ENCODE peak calls at places on chromosomes 3 and 15, in five cellular contexts. One of them, this sample, is unnamed. For H3K4me1, the result is how much of the 10 kb centered on the place peaks cover.

GRCh38 chr3:61299343-61299742 is 48.1 kb upstream of the FHIT start:
- DNase-seq in K562: no peak
- DNase-seq in HepG2: peak
- DNase-seq in A549: no peak
- DNase-seq in GM12878: no peak
- DNase-seq in this sample: no peak

GRCh38 chr15:29917600-29918597 is 95.6 kb upstream of the TJP1 start:
- DNase-seq in K562: no peak
- DNase-seq in HepG2: no peak
- DNase-seq in GM12878: no peak
- DNase-seq in A549: no peak
- DNase-seq in this sample: no peak

GRCh38 chr3:186283651-186284445 is 78.2 kb downstream of the DGKG start:
- DNase-seq in GM12878: no peak
- DNase-seq in HepG2: no peak
- DNase-seq in A549: no peak
- DNase-seq in K562: no peak
- DNase-seq in this sample: no peak

GRCh38 chr3:77254967-77255831 is 215.3 kb downstream of the ROBO2 start:
- DNase-seq in A549: peak
- DNase-seq in HepG2: peak
- DNase-seq in K562: peak
- DNase-seq in GM12878: no peak
- DNase-seq in this sample: peak

GRCh38 chr3:38730281-38730680 is 80.8 kb upstream of the SCN5A start:
- DNase-seq in K562: no peak
- DNase-seq in HepG2: no peak
- DNase-seq in GM12878: no peak
- DNase-seq in A549: no peak
- DNase-seq in this sample: peak

GRCh38 chr3:117695871-117696270 is 986.3 kb downstream of the TUSC7 start:
- DNase-seq in K562: no peak
- DNase-seq in HepG2: no peak
- DNase-seq in GM12878: no peak
- DNase-seq in A549: no peak
- DNase-seq in this sample: no peak

GRCh38 chr3:185702564-185703225 is 116.6 kb downstream of the SENP2 start:
- DNase-seq in HepG2: no peak
- DNase-seq in A549: no peak
- DNase-seq in K562: peak
- DNase-seq in GM12878: no peak
- DNase-seq in this sample: peak

GRCh38 chr3:65030847-65031463 is 343.2 kb upstream of the ADAMTS9 start:
- DNase-seq in A549: peak
- DNase-seq in GM12878: no peak
- DNase-seq in K562: peak
- DNase-seq in HepG2: no peak
- DNase-seq in this sample: peak

GRCh38 chr15:70303981-70304380 is 206.3 kb upstream of the TLE3 start:
- DNase-seq in GM12878: no peak
- DNase-seq in HepG2: no peak
- DNase-seq in A549: no peak
- DNase-seq in K562: no peak
- DNase-seq in this sample: no peak

GRCh38 chr3:30084971-30085403 is 521.4 kb upstream of the TGFBR2 start:
- DNase-seq in A549: no peak
- DNase-seq in HepG2: no peak
- DNase-seq in GM12878: no peak
- DNase-seq in K562: no peak
- DNase-seq in this sample: peak
- H3K4me3 ChIP-seq in A549: no peak
- H3K4me3 ChIP-seq in HepG2: no peak
- H3K4me3 ChIP-seq in GM12878: no peak
- H3K4me3 ChIP-seq in K562: no peak
- H3K4me3 ChIP-seq in this sample: no peak

DNA sequence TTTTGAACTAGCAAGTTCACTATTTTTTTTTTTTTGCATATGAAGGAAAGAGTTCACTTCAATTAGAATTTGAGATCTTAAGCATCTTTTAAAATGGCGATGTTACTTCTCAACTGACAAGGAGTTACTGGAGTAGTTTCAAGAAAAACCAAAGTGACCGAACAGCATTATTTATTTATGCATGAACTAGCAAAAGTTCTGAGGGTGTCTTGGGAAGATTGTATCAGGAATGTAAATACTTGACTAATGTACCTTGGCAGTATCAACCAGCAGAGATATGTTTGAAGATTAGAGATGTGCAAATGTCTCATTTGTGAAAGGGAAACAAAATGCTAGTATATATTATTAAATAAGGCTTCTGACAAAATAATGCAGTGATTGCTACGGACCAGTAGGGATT is 203.9 kb downstream of the KBTBD8 start:
- DNase-seq in HepG2: no peak
- DNase-seq in GM12878: no peak
- DNase-seq in K562: no peak
- DNase-seq in A549: no peak
- DNase-seq in this sample: no peak
- TF ChIP-seq MYC in HepG2: no peak
- TF ChIP-seq MYC in GM12878: no peak
- TF ChIP-seq MYC in K562: no peak
- TF ChIP-seq MYC in A549: no peak
- TF ChIP-seq MYC in this sample: no peak

DNA sequence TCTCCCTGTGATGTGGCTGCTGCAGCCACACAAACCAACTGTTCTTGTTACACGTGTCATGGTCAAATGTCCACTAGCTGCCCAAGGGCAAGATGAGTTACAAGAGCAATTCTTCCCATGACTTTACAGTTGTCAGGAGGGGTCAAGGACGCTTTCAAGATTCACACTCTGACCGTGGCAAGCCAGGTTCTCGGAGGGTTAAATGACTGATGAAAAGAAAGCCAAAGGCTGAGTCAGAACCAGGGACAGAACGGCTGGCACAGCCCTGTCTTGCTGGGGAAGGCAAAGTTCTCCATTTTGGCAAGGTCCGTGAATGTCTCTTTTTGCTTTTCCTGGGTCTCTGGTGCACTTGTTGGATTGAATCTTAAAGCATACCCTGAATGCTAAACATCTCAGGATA is 364.5 kb upstream of the ICE2 start:
- DNase-seq in HepG2: no peak
- DNase-seq in A549: no peak
- DNase-seq in K562: no peak
- DNase-seq in GM12878: no peak
- DNase-seq in this sample: no peak
- H3K4me1 ChIP-seq in HepG2: under half
- H3K4me1 ChIP-seq in A549: under half
- H3K4me1 ChIP-seq in K562: under half
- H3K4me1 ChIP-seq in GM12878: under half
- H3K4me1 ChIP-seq in this sample: under half

GRCh38 chr3:11845661-11846060 is 1.0 kb downstream of the TAMM41 start:
- DNase-seq in K562: peak
- DNase-seq in GM12878: no peak
- DNase-seq in A549: peak
- DNase-seq in HepG2: no peak
- DNase-seq in this sample: no peak
- H3K4me3 ChIP-seq in K562: peak
- H3K4me3 ChIP-seq in GM12878: peak
- H3K4me3 ChIP-seq in A549: peak
- H3K4me3 ChIP-seq in HepG2: peak
- H3K4me3 ChIP-seq in this sample: peak

GRCh38 chr15:44097552-44097951 is 97.5 kb downstream of the FRMD5 start:
- DNase-seq in HepG2: no peak
- DNase-seq in K562: no peak
- DNase-seq in GM12878: no peak
- DNase-seq in A549: no peak
- DNase-seq in this sample: no peak

GRCh38 chr15:44101944-44102343 is 93.1 kb downstream of the FRMD5 start:
- DNase-seq in GM12878: no peak
- DNase-seq in HepG2: peak
- DNase-seq in K562: no peak
- DNase-seq in A549: no peak
- DNase-seq in this sample: peak

GRCh38 chr15:44102675-44103254 is 92.3 kb downstream of the FRMD5 start:
- DNase-seq in GM12878: no peak
- DNase-seq in K562: no peak
- DNase-seq in A549: peak
- DNase-seq in HepG2: peak
- DNase-seq in this sample: peak

GRCh38 chr15:44099671-44100070 is 95.4 kb downstream of the FRMD5 start:
- DNase-seq in GM12878: no peak
- DNase-seq in A549: no peak
- DNase-seq in K562: no peak
- DNase-seq in HepG2: no peak
- DNase-seq in this sample: no peak

DNA sequence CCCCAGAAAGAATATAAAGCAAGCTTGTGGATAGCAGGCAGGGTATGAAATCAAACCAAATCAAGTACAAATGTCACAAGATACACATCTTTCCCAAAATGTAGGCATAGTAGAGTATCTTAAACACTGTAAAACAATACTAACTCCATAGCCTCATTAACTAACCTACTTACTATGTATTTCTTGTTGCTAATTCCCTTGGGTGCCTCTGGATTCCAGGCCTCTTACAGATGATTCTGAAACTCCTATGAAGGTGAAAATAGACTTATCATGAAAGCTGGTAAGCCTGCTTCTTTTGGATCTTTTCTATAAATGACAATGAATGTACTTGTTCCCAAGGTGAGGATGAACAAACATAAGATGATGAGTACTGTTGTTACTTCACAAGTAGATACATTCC is 93.8 kb downstream of the FRMD5 start:
- DNase-seq in A549: no peak
- DNase-seq in HepG2: no peak
- DNase-seq in K562: no peak
- DNase-seq in GM12878: no peak
- DNase-seq in this sample: no peak
- TF ChIP-seq MYC in A549: no peak
- TF ChIP-seq MYC in HepG2: no peak
- TF ChIP-seq MYC in K562: no peak
- TF ChIP-seq MYC in GM12878: no peak
- TF ChIP-seq MYC in this sample: no peak

GRCh38 chr15:72229076-72229946 is 1.7 kb downstream of the PKM start:
- DNase-seq in A549: no peak
- DNase-seq in HepG2: no peak
- DNase-seq in GM12878: no peak
- DNase-seq in K562: peak
- DNase-seq in this sample: peak
- H3K4me1 ChIP-seq in A549: half or more
- H3K4me1 ChIP-seq in HepG2: half or more
- H3K4me1 ChIP-seq in GM12878: under half
- H3K4me1 ChIP-seq in K562: half or more
- H3K4me1 ChIP-seq in this sample: under half

DNA sequence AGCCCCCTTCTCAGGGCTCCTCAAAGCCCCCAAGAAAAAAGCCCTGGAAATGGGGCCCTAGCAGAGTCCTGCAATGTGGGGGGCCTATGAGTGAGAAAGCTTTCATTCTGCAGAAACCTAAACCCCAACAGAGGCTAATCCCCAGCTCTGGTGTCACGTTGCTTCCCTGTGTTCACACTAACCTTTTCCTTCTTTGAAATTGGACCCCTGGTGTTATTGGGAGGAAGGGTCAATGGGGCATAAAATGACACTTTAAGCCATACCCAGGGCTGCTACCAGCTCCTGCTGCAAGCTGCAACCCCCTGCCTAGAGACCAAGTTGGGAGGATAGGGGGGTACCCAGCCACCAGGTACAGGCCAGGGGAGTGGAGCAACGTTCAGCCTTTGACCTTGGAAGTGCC is 2.1 kb downstream of the CYP1A2 start:
- DNase-seq in K562: no peak
- DNase-seq in HepG2: no peak
- DNase-seq in A549: no peak
- DNase-seq in GM12878: no peak
- DNase-seq in this sample: no peak
- H3K4me3 ChIP-seq in K562: no peak
- H3K4me3 ChIP-seq in HepG2: no peak
- H3K4me3 ChIP-seq in A549: no peak
- H3K4me3 ChIP-seq in GM12878: no peak
- H3K4me3 ChIP-seq in this sample: no peak

This sample was measured in endothelial cell of umbilical vein.